ENCODE peak calls at places on chromosome 16, in six cellular contexts. One of them, this sample, is unnamed.

GRCh38 chr16:79307214-79307613 is 293.3 kb downstream of the MAF start:
- DNase-seq in K562: no peak
- DNase-seq in H1: no peak
- DNase-seq in WTC11: no peak
- DNase-seq in endothelial cell of umbilical vein: no peak
- DNase-seq in HepG2: no peak
- DNase-seq in this sample: no peak

GRCh38 chr16:52526429-52526828 is 20.5 kb downstream of the TOX3 start:
- DNase-seq in K562: no peak
- DNase-seq in H1: no peak
- DNase-seq in WTC11: no peak
- DNase-seq in endothelial cell of umbilical vein: no peak
- DNase-seq in HepG2: no peak
- DNase-seq in this sample: no peak

GRCh38 chr16:2766430-2767139 is 10.5 kb downstream of the ELOB start:
- DNase-seq in K562: no peak
- DNase-seq in H1: no peak
- DNase-seq in WTC11: no peak
- DNase-seq in endothelial cell of umbilical vein: no peak
- DNase-seq in HepG2: no peak
- DNase-seq in this sample: no peak

GRCh38 chr16:30820952-30821421 is 34.0 kb upstream of the ZNF629 start:
- DNase-seq in K562: no peak
- DNase-seq in H1: no peak
- DNase-seq in WTC11: no peak
- DNase-seq in endothelial cell of umbilical vein: no peak
- DNase-seq in HepG2: no peak
- DNase-seq in this sample: no peak

GRCh38 chr16:66524601-66525164 is 25.2 kb downstream of the TK2 start:
- DNase-seq in K562: peak; percentile 52
- DNase-seq in H1: no peak
- DNase-seq in WTC11: no peak
- DNase-seq in endothelial cell of umbilical vein: no peak
- DNase-seq in HepG2: no peak
- DNase-seq in this sample: no peak

GRCh38 chr16:75311383-75311938 is 60.0 kb upstream of the BCAR1 start:
- DNase-seq in K562: no peak
- DNase-seq in H1: no peak
- DNase-seq in WTC11: no peak
- DNase-seq in endothelial cell of umbilical vein: no peak
- DNase-seq in HepG2: no peak
- DNase-seq in this sample: no peak

GRCh38 chr16:84245933-84246678 is 6.3 kb upstream of the KCNG4 start:
- DNase-seq in K562: no peak
- DNase-seq in H1: no peak
- DNase-seq in WTC11: no peak
- DNase-seq in endothelial cell of umbilical vein: no peak
- DNase-seq in HepG2: no peak
- DNase-seq in this sample: no peak

GRCh38 chr16:56652600-56652999 is 914 bp downstream of the MT1B start:
- DNase-seq in K562: no peak
- DNase-seq in H1: no peak
- DNase-seq in WTC11: no peak
- DNase-seq in endothelial cell of umbilical vein: no peak
- DNase-seq in HepG2: no peak
- DNase-seq in this sample: no peak

GRCh38 chr16:9854665-9855064 is 327.6 kb downstream of the GRIN2A start:
- DNase-seq in K562: no peak
- DNase-seq in H1: no peak
- DNase-seq in WTC11: no peak
- DNase-seq in endothelial cell of umbilical vein: peak; percentile 51
- DNase-seq in HepG2: no peak
- DNase-seq in this sample: no peak

GRCh38 chr16:59783191-59783590 is 1049.1 kb upstream of the GOT2 start:
- DNase-seq in K562: no peak
- DNase-seq in H1: no peak
- DNase-seq in WTC11: no peak
- DNase-seq in endothelial cell of umbilical vein: no peak
- DNase-seq in HepG2: no peak
- DNase-seq in this sample: no peak

GRCh38 chr16:87806608-87807546 is 41.1 kb upstream of the KLHDC4 start:
- DNase-seq in K562: peak; percentile 48
- DNase-seq in H1: peak; percentile 61
- DNase-seq in WTC11: no peak
- DNase-seq in endothelial cell of umbilical vein: peak; percentile 66
- DNase-seq in HepG2: peak; percentile 61
- DNase-seq in this sample: peak; percentile 78

GRCh38 chr16:82655315-82655714 is 28.5 kb downstream of the CDH13 start:
- DNase-seq in K562: no peak
- DNase-seq in H1: no peak
- DNase-seq in WTC11: no peak
- DNase-seq in endothelial cell of umbilical vein: peak; percentile 81
- DNase-seq in HepG2: no peak
- DNase-seq in this sample: no peak

GRCh38 chr16:68077866-68078725 is 7.1 kb upstream of the NFATC3 start:
- DNase-seq in K562: no peak
- DNase-seq in H1: peak; percentile 24
- DNase-seq in WTC11: no peak
- DNase-seq in endothelial cell of umbilical vein: no peak
- DNase-seq in HepG2: no peak
- DNase-seq in this sample: no peak

GRCh38 chr16:15538484-15538883 is 104.1 kb downstream of the BMERB1 start:
- DNase-seq in K562: no peak
- DNase-seq in H1: no peak
- DNase-seq in WTC11: no peak
- DNase-seq in endothelial cell of umbilical vein: no peak
- DNase-seq in HepG2: no peak
- DNase-seq in this sample: no peak

GRCh38 chr16:70608516-70608915 is 37.8 kb upstream of the IL34 start:
- DNase-seq in K562: peak; percentile 13
- DNase-seq in H1: no peak
- DNase-seq in WTC11: no peak
- DNase-seq in endothelial cell of umbilical vein: no peak
- DNase-seq in HepG2: no peak
- DNase-seq in this sample: no peak

GRCh38 chr16:81732699-81733098 is 46.4 kb upstream of the PLCG2 start:
- DNase-seq in K562: no peak
- DNase-seq in H1: no peak
- DNase-seq in WTC11: no peak
- DNase-seq in endothelial cell of umbilical vein: no peak
- DNase-seq in HepG2: no peak
- DNase-seq in this sample: no peak

GRCh38 chr16:84650062-84650991 is 2.0 kb downstream of the KLHL36 start:
- DNase-seq in K562: no peak
- DNase-seq in H1: no peak
- DNase-seq in WTC11: no peak
- DNase-seq in endothelial cell of umbilical vein: no peak
- DNase-seq in HepG2: peak; percentile 44
- DNase-seq in this sample: peak; percentile 60

GRCh38 chr16:81491522-81492188 is 47.0 kb downstream of the CMIP start:
- DNase-seq in K562: no peak
- DNase-seq in H1: no peak
- DNase-seq in WTC11: no peak
- DNase-seq in endothelial cell of umbilical vein: peak; percentile 53
- DNase-seq in HepG2: no peak
- DNase-seq in this sample: no peak

GRCh38 chr16:52573365-52574104 is 26.6 kb upstream of the TOX3 start:
- DNase-seq in K562: no peak
- DNase-seq in H1: no peak
- DNase-seq in WTC11: no peak
- DNase-seq in endothelial cell of umbilical vein: no peak
- DNase-seq in HepG2: peak; percentile 95
- DNase-seq in this sample: peak; percentile 84

GRCh38 chr16:84194470-84195200 is 3.7 kb downstream of the ADAD2 start:
- DNase-seq in K562: no peak
- DNase-seq in H1: no peak
- DNase-seq in WTC11: no peak
- DNase-seq in endothelial cell of umbilical vein: no peak
- DNase-seq in HepG2: no peak
- DNase-seq in this sample: no peak

DNA sequence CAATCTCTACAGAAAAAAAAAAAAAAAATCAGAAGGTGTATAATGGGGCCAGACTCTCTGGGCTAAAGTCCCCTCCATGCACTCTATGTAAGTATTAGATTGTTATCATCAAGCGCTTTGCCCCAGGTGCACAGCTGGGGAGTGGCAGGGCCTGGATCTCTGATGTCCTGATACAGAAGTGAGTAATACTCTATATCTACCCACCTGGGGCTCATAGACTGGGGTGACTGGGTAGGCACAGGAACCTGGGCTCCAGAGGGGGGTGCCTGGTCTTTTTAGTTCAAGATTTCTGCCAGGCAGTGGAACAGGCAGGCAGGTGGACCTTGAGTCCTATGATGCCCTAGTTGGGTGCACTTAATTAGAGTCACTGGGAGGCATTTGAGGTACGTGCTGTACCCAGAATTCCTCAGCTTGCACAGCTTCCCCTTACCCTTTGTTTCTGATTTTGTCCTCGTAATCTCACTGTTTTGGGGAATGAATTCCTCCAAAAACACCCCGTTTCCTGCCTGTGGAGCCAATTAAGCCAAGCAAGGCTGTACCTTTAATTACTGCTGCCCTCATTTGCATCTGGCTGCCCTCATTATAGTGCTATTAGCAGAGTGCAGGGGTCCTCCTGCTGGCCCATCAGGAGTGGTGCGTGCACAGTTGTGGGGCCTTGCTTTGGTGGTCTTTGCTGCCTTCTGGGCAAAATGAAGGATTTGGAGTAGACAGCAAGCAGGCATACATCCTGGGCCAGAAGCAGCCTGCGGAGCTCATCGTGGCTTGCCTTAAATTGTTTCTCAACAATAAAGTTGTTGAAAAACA is 239.0 kb downstream of the SNX29 start:
- DNase-seq in K562: no peak
- DNase-seq in H1: peak; percentile 67
- DNase-seq in WTC11: peak; percentile 61
- DNase-seq in endothelial cell of umbilical vein: no peak
- DNase-seq in HepG2: peak; percentile 36
- DNase-seq in this sample: no peak
- TF ChIP-seq JUN in K562: no peak
- TF ChIP-seq JUN in H1: no peak
- TF ChIP-seq JUN in WTC11: no peak
- TF ChIP-seq JUN in endothelial cell of umbilical vein: no peak
- TF ChIP-seq JUN in HepG2: no peak
- TF ChIP-seq JUN in this sample: no peak

GRCh38 chr16:47064775-47065174 is 79.0 kb downstream of the NETO2 start:
- DNase-seq in K562: no peak
- DNase-seq in H1: no peak
- DNase-seq in WTC11: no peak
- DNase-seq in endothelial cell of umbilical vein: no peak
- DNase-seq in HepG2: no peak
- DNase-seq in this sample: no peak
- TF ChIP-seq CTCF in K562: no peak
- TF ChIP-seq CTCF in H1: no peak
- TF ChIP-seq CTCF in WTC11: no peak
- TF ChIP-seq CTCF in endothelial cell of umbilical vein: no peak
- TF ChIP-seq CTCF in HepG2: no peak
- TF ChIP-seq CTCF in this sample: no peak

DNA sequence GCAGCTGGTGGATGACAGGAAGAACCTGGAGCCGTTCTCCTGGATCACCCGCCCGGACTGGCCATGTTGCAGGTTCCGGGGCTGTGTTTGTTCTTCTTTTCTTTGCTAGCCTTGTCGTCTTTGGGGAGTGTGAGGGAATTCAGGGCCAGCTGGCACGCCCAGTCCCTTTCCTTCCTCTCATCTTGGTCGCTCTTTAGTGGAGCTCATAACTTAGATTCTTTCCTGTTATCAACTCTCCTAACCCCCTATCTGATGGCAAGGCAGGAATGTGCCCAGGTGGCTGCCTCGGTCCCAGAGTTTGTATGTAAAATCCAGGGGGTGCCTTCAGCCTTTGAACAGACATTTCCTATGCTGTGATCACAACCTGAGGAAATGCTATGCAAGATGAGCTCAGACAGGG is 28.8 kb upstream of the IRF8 start:
- DNase-seq in K562: no peak
- DNase-seq in H1: no peak
- DNase-seq in WTC11: no peak
- DNase-seq in endothelial cell of umbilical vein: no peak
- DNase-seq in HepG2: no peak
- DNase-seq in this sample: no peak
- TF ChIP-seq JUN in K562: no peak
- TF ChIP-seq JUN in H1: no peak
- TF ChIP-seq JUN in WTC11: no peak
- TF ChIP-seq JUN in endothelial cell of umbilical vein: no peak
- TF ChIP-seq JUN in HepG2: no peak
- TF ChIP-seq JUN in this sample: no peak

DNA sequence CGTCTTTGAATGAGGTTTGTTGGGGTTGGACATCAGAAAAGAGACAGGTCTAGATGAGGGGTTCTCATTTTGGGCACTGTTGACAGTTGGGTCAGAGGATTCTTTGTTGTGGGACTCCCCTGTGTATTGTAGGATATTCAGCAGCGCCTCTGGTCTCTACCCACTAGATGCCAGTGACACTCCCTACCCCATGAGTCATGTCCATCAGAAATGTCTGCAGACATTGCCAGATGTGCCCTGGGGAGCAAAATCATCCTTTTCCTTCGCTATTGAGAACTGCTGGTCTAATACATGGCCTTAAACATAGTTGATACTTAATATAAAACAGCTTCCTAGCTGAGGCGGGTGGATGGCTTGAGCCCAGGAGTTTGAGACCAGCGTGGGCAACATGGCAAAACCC is 3.1 kb downstream of the ABAT start:
- DNase-seq in K562: no peak
- DNase-seq in H1: no peak
- DNase-seq in WTC11: no peak
- DNase-seq in endothelial cell of umbilical vein: no peak
- DNase-seq in HepG2: no peak
- DNase-seq in this sample: no peak
- TF ChIP-seq CTCF in K562: no peak
- TF ChIP-seq CTCF in H1: no peak
- TF ChIP-seq CTCF in WTC11: no peak
- TF ChIP-seq CTCF in endothelial cell of umbilical vein: no peak
- TF ChIP-seq CTCF in HepG2: no peak
- TF ChIP-seq CTCF in this sample: no peak